ENCODE peak calls at places on chromosomes 5 and 9, in six cellular contexts. One of them, this sample, is unnamed.

GRCh38 chr5:154031923-154032489 is 6.7 kb downstream of the FAM114A2 start:
- DNase-seq in stomach: no peak
- DNase-seq in fibroblast of mammary gland: no peak
- DNase-seq in colonic mucosa: no peak
- DNase-seq in spleen: no peak
- DNase-seq in bronchial epithelial cell: no peak
- DNase-seq in this sample: no peak

GRCh38 chr5:18000744-18001143 is 366.5 kb downstream of the TAF11L14 start:
- DNase-seq in stomach: no peak
- DNase-seq in fibroblast of mammary gland: no peak
- DNase-seq in colonic mucosa: no peak
- DNase-seq in spleen: no peak
- DNase-seq in bronchial epithelial cell: no peak
- DNase-seq in this sample: no peak

GRCh38 chr5:146009020-146009419 is 72.6 kb downstream of the SH3RF2 start:
- DNase-seq in stomach: no peak
- DNase-seq in fibroblast of mammary gland: no peak
- DNase-seq in colonic mucosa: no peak
- DNase-seq in spleen: no peak
- DNase-seq in bronchial epithelial cell: no peak
- DNase-seq in this sample: no peak

GRCh38 chr5:33297760-33298216 is 143.0 kb upstream of the TARS1 start:
- DNase-seq in stomach: no peak
- DNase-seq in fibroblast of mammary gland: no peak
- DNase-seq in colonic mucosa: no peak
- DNase-seq in spleen: peak
- DNase-seq in bronchial epithelial cell: no peak
- DNase-seq in this sample: no peak

GRCh38 chr5:38551020-38552017 is 5.1 kb downstream of the LIFR start:
- DNase-seq in stomach: no peak
- DNase-seq in fibroblast of mammary gland: peak
- DNase-seq in colonic mucosa: no peak
- DNase-seq in spleen: no peak
- DNase-seq in bronchial epithelial cell: peak
- DNase-seq in this sample: peak

GRCh38 chr5:84585218-84585617 is 200.5 kb upstream of the EDIL3 start:
- DNase-seq in stomach: no peak
- DNase-seq in fibroblast of mammary gland: no peak
- DNase-seq in colonic mucosa: no peak
- DNase-seq in spleen: no peak
- DNase-seq in bronchial epithelial cell: no peak
- DNase-seq in this sample: no peak

GRCh38 chr5:1507457-1507856 is 16.3 kb downstream of the LPCAT1 start:
- DNase-seq in stomach: no peak
- DNase-seq in fibroblast of mammary gland: no peak
- DNase-seq in colonic mucosa: no peak
- DNase-seq in spleen: peak
- DNase-seq in bronchial epithelial cell: no peak
- DNase-seq in this sample: no peak

GRCh38 chr5:35971186-35971877 is 19.9 kb downstream of the UGT3A1 start:
- DNase-seq in stomach: no peak
- DNase-seq in fibroblast of mammary gland: no peak
- DNase-seq in colonic mucosa: no peak
- DNase-seq in spleen: no peak
- DNase-seq in bronchial epithelial cell: no peak
- DNase-seq in this sample: no peak

GRCh38 chr5:97998946-97999345 is 774.5 kb upstream of the RGMB start:
- DNase-seq in stomach: no peak
- DNase-seq in fibroblast of mammary gland: no peak
- DNase-seq in colonic mucosa: no peak
- DNase-seq in spleen: no peak
- DNase-seq in bronchial epithelial cell: no peak
- DNase-seq in this sample: no peak

GRCh38 chr9:76585487-76586459 is 126.8 kb downstream of the GCNT1 start:
- DNase-seq in stomach: no peak
- DNase-seq in fibroblast of mammary gland: no peak
- DNase-seq in colonic mucosa: peak
- DNase-seq in spleen: no peak
- DNase-seq in bronchial epithelial cell: no peak
- DNase-seq in this sample: no peak

GRCh38 chr5:142969624-142970439 is 199.7 kb downstream of the ARHGAP26 start:
- DNase-seq in stomach: no peak
- DNase-seq in fibroblast of mammary gland: no peak
- DNase-seq in colonic mucosa: no peak
- DNase-seq in spleen: no peak
- DNase-seq in bronchial epithelial cell: no peak
- DNase-seq in this sample: no peak

GRCh38 chr9:87884578-87885459 is 2.1 kb downstream of the SPATA31E1 start:
- DNase-seq in stomach: no peak
- DNase-seq in fibroblast of mammary gland: no peak
- DNase-seq in colonic mucosa: no peak
- DNase-seq in spleen: no peak
- DNase-seq in bronchial epithelial cell: no peak
- DNase-seq in this sample: no peak

GRCh38 chr5:122095158-122095557 is 17.1 kb upstream of the LOX start:
- DNase-seq in stomach: no peak
- DNase-seq in fibroblast of mammary gland: no peak
- DNase-seq in colonic mucosa: no peak
- DNase-seq in spleen: no peak
- DNase-seq in bronchial epithelial cell: no peak
- DNase-seq in this sample: no peak

GRCh38 chr5:127876384-127876783 is 173.2 kb downstream of the CCDC192 start:
- DNase-seq in stomach: no peak
- DNase-seq in fibroblast of mammary gland: no peak
- DNase-seq in colonic mucosa: no peak
- DNase-seq in spleen: no peak
- DNase-seq in bronchial epithelial cell: no peak
- DNase-seq in this sample: peak

GRCh38 chr9:36831381-36832231 is 202.5 kb downstream of the PAX5 start:
- DNase-seq in stomach: no peak
- DNase-seq in fibroblast of mammary gland: no peak
- DNase-seq in colonic mucosa: no peak
- DNase-seq in spleen: peak
- DNase-seq in bronchial epithelial cell: no peak
- DNase-seq in this sample: no peak

GRCh38 chr9:106947097-106947496 is 84.1 kb downstream of the ZNF462 start:
- DNase-seq in stomach: no peak
- DNase-seq in fibroblast of mammary gland: peak
- DNase-seq in colonic mucosa: no peak
- DNase-seq in spleen: no peak
- DNase-seq in bronchial epithelial cell: no peak
- DNase-seq in this sample: no peak

GRCh38 chr5:107949688-107950341 is 279.1 kb upstream of the EFNA5 start:
- DNase-seq in stomach: no peak
- DNase-seq in fibroblast of mammary gland: no peak
- DNase-seq in colonic mucosa: no peak
- DNase-seq in spleen: no peak
- DNase-seq in bronchial epithelial cell: no peak
- DNase-seq in this sample: no peak

GRCh38 chr9:676780-677458 is 164.6 kb upstream of the DMRT1 start:
- DNase-seq in stomach: no peak
- DNase-seq in fibroblast of mammary gland: no peak
- DNase-seq in colonic mucosa: no peak
- DNase-seq in spleen: no peak
- DNase-seq in bronchial epithelial cell: peak
- DNase-seq in this sample: peak

GRCh38 chr9:92564982-92565381 is 29.2 kb upstream of the ECM2 start:
- DNase-seq in stomach: no peak
- DNase-seq in fibroblast of mammary gland: peak
- DNase-seq in colonic mucosa: no peak
- DNase-seq in spleen: no peak
- DNase-seq in bronchial epithelial cell: no peak
- DNase-seq in this sample: no peak

GRCh38 chr5:150649828-150650712 is 9.6 kb downstream of the SYNPO start:
- DNase-seq in stomach: no peak
- DNase-seq in fibroblast of mammary gland: no peak
- DNase-seq in colonic mucosa: no peak
- DNase-seq in spleen: no peak
- DNase-seq in bronchial epithelial cell: no peak
- DNase-seq in this sample: no peak

GRCh38 chr5:39774597-39774996 is 349.8 kb upstream of the DAB2 start:
- DNase-seq in stomach: no peak
- DNase-seq in fibroblast of mammary gland: no peak
- DNase-seq in colonic mucosa: no peak
- DNase-seq in spleen: no peak
- DNase-seq in bronchial epithelial cell: no peak
- DNase-seq in this sample: no peak

GRCh38 chr5:7856855-7857254 is 5.9 kb upstream of the CFAP90 start:
- DNase-seq in stomach: no peak
- DNase-seq in fibroblast of mammary gland: peak
- DNase-seq in colonic mucosa: no peak
- DNase-seq in spleen: no peak
- DNase-seq in bronchial epithelial cell: peak
- DNase-seq in this sample: peak
- TF ChIP-seq CTCF in stomach: peak
- TF ChIP-seq CTCF in fibroblast of mammary gland: peak
- TF ChIP-seq CTCF in colonic mucosa: peak
- TF ChIP-seq CTCF in spleen: no peak
- TF ChIP-seq CTCF in bronchial epithelial cell: peak
- TF ChIP-seq CTCF in this sample: peak

DNA sequence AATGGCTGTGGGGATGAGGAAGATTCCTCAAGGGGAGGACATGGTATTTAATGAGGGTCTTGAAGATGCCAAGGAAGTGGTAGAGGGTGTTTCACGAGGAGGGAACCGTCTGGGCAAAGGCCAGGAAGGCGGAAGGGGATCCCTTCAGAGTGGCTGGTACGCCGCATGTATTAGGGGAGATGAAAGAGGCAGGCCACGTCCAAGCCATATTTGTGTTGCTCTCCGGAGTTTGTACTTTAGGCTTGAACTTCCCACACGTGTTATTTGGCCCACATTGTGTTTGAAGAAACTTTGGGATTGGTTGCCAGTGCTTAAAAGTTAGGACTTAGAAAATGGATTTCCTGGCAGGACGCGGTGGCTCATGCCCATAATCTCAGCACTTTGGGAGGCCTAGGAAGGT is 1.2 kb downstream of the FXN start:
- DNase-seq in stomach: no peak
- DNase-seq in fibroblast of mammary gland: peak
- DNase-seq in colonic mucosa: peak
- DNase-seq in spleen: no peak
- DNase-seq in bronchial epithelial cell: no peak
- DNase-seq in this sample: no peak
- H3K4me3 ChIP-seq in stomach: peak
- H3K4me3 ChIP-seq in fibroblast of mammary gland: peak
- H3K4me3 ChIP-seq in colonic mucosa: peak
- H3K4me3 ChIP-seq in spleen: peak
- H3K4me3 ChIP-seq in bronchial epithelial cell: no peak
- H3K4me3 ChIP-seq in this sample: peak

GRCh38 chr9:77839459-77840140 is 191.5 kb upstream of the GNA14 start:
- DNase-seq in stomach: no peak
- DNase-seq in fibroblast of mammary gland: peak
- DNase-seq in colonic mucosa: no peak
- DNase-seq in spleen: no peak
- DNase-seq in bronchial epithelial cell: peak
- DNase-seq in this sample: peak

GRCh38 chr9:77838986-77839385 is 190.9 kb upstream of the GNA14 start:
- DNase-seq in stomach: no peak
- DNase-seq in fibroblast of mammary gland: no peak
- DNase-seq in colonic mucosa: no peak
- DNase-seq in spleen: no peak
- DNase-seq in bronchial epithelial cell: no peak
- DNase-seq in this sample: no peak

GRCh38 chr9:77844415-77844814 is 187.2 kb downstream of the GNAQ start:
- DNase-seq in stomach: no peak
- DNase-seq in fibroblast of mammary gland: no peak
- DNase-seq in colonic mucosa: no peak
- DNase-seq in spleen: no peak
- DNase-seq in bronchial epithelial cell: no peak
- DNase-seq in this sample: no peak

GRCh38 chr9:77843088-77843985 is 188.3 kb downstream of the GNAQ start:
- DNase-seq in stomach: no peak
- DNase-seq in fibroblast of mammary gland: no peak
- DNase-seq in colonic mucosa: no peak
- DNase-seq in spleen: no peak
- DNase-seq in bronchial epithelial cell: no peak
- DNase-seq in this sample: no peak

DNA sequence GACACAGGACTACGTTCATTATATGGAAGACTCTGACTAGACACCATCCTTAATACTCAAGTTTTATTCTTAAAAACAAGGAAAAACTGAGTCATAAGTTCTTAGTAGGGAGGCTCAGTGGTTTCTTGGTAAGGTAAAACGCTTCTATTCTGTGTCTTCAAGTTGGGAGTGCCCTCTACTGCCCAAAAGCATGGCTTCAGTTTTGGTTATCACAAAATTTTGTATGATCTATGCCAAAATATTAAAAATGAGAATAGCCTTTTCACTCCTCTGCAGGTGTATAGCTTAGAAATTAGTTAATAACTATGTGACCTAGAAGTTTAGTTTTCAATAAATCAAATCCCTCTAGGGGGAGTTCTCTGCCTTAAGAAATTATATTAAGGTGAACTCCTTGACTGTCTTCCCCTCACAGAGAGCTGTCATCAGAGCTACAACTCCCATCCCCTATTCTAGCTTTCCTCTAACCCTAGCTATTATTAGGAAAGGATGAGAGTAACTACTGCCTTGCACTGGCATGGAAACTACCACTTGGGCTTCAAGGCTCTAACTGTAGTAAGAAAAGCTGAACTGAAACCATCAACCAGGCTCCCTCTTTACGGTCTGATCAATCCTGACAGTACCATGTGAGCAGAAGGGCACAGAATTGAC is 189.7 kb downstream of the GNAQ start:
- DNase-seq in stomach: no peak
- DNase-seq in fibroblast of mammary gland: no peak
- DNase-seq in colonic mucosa: no peak
- DNase-seq in spleen: no peak
- DNase-seq in bronchial epithelial cell: peak
- DNase-seq in this sample: no peak
- TF ChIP-seq CTCF in stomach: no peak
- TF ChIP-seq CTCF in fibroblast of mammary gland: peak
- TF ChIP-seq CTCF in colonic mucosa: no peak
- TF ChIP-seq CTCF in spleen: no peak
- TF ChIP-seq CTCF in bronchial epithelial cell: peak
- TF ChIP-seq CTCF in this sample: peak

GRCh38 chr9:121048618-121049017 is 1.5 kb downstream of the C5 start:
- DNase-seq in stomach: no peak
- DNase-seq in fibroblast of mammary gland: no peak
- DNase-seq in colonic mucosa: no peak
- DNase-seq in spleen: no peak
- DNase-seq in bronchial epithelial cell: no peak
- DNase-seq in this sample: no peak

GRCh38 chr9:121053544-121053943 is 3.5 kb upstream of the C5 start:
- DNase-seq in stomach: no peak
- DNase-seq in fibroblast of mammary gland: no peak
- DNase-seq in colonic mucosa: no peak
- DNase-seq in spleen: no peak
- DNase-seq in bronchial epithelial cell: no peak
- DNase-seq in this sample: no peak

GRCh38 chr9:121050128-121050988 is at the start of gene C5:
- DNase-seq in stomach: no peak
- DNase-seq in fibroblast of mammary gland: no peak
- DNase-seq in colonic mucosa: no peak
- DNase-seq in spleen: no peak
- DNase-seq in bronchial epithelial cell: no peak
- DNase-seq in this sample: no peak

DNA sequence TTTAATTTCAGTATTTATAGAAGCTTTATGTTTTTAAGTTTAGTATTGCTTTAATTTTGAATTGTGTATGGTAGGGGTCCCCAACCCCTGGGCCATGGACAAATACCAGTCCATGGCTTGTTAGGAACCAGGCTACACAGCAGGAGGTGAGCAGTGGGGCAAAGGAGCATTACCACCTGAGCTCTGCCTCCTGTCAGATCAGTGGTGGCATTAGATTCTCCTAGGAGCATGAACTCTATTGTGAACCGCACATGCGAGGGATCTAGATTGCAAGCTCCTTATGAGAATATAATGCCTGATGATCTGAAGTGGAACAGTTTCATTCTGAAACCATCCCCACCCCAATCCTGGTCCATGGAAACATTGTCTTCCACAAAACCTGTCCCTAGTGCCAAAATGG is 1.9 kb downstream of the C5 start:
- DNase-seq in stomach: no peak
- DNase-seq in fibroblast of mammary gland: no peak
- DNase-seq in colonic mucosa: no peak
- DNase-seq in spleen: no peak
- DNase-seq in bronchial epithelial cell: no peak
- DNase-seq in this sample: no peak
- H3K4me3 ChIP-seq in stomach: no peak
- H3K4me3 ChIP-seq in fibroblast of mammary gland: no peak
- H3K4me3 ChIP-seq in colonic mucosa: no peak
- H3K4me3 ChIP-seq in spleen: no peak
- H3K4me3 ChIP-seq in bronchial epithelial cell: no peak
- H3K4me3 ChIP-seq in this sample: no peak

This sample was measured in epithelial cell of esophagus.